ENCODE peak calls at places on chromosomes 12 and 14, in five cellular contexts. E is IMR-90, I is neuronal stem cell, D is mesenchymal stem cell, V is mesendoderm. K is an unnamed sample.

GRCh38 chr12:120733574-120733973 is 7.9 kb downstream of the ACADS start:
- DNase-seq in V (no peak), E (no peak), D (no peak), I (no peak), K (no peak)

GRCh38 chr12:119730381-119730780 is 62.4 kb downstream of the PRKAB1 start:
- DNase-seq in D (no peak), E (no peak), V (no peak), I (no peak), K (no peak)

GRCh38 chr14:48384786-48385185 is 709.4 kb upstream of the MDGA2 start:
- DNase-seq in I (no peak), V (no peak), E (no peak), D (no peak), K (no peak)

GRCh38 chr12:21546721-21547120 is 20.6 kb downstream of the SPX start:
- DNase-seq in I (no peak), V (peak), D (no peak), E (no peak), K (no peak)

GRCh38 chr12:30985814-30986452 is 59.4 kb downstream of the TSPAN11 start:
- DNase-seq in D (peak), I (peak), E (peak), V (peak), K (peak)

GRCh38 chr12:65962921-65963883 is 138.9 kb downstream of the HMGA2 start:
- DNase-seq in D (no peak), I (no peak), V (peak), E (no peak), K (peak)

GRCh38 chr14:36069535-36069900 is 107.0 kb downstream of the PTCSC3 start:
- DNase-seq in I (peak), V (peak), E (peak), D (peak), K (peak)

GRCh38 chr12:69161835-69162234 is 77.5 kb upstream of the CPSF6 start:
- DNase-seq in V (no peak), I (no peak), D (no peak), E (no peak), K (no peak)

GRCh38 chr12:53452159-53453077 is 516 bp downstream of the PCBP2 start:
- DNase-seq in V (peak), E (peak), I (peak), D (peak), K (peak)

GRCh38 chr14:77760381-77761204 is at the start of gene SNW1:
- DNase-seq in I (peak), E (peak), D (peak), V (peak), K (peak)

GRCh38 chr14:104999361-104999760 is 13.8 kb downstream of the CLBA1 start:
- DNase-seq in D (no peak), I (no peak), E (no peak), V (no peak), K (no peak)

GRCh38 chr12:2054091-2055018 is 1.6 kb downstream of the CACNA1C start:
- DNase-seq in D (peak), I (no peak), E (no peak), V (no peak), K (no peak)

GRCh38 chr12:4137015-4137414 is 136.5 kb upstream of the CCND2 start:
- DNase-seq in D (no peak), I (no peak), E (no peak), V (no peak), K (no peak)

GRCh38 chr14:50351016-50351415 is 38.9 kb downstream of the DMAC2L start:
- DNase-seq in E (peak), D (peak), V (no peak), I (no peak), K (no peak)

GRCh38 chr12:124474709-124475108 is 92.7 kb downstream of the NCOR2 start:
- DNase-seq in D (no peak), E (no peak), V (no peak), I (no peak), K (no peak)

GRCh38 chr12:65818454-65819382 is 5.6 kb upstream of the HMGA2 start:
- DNase-seq in D (no peak), V (peak), I (no peak), E (peak), K (no peak)

GRCh38 chr12:113399490-113399889 is 4.2 kb downstream of the SDS start:
- DNase-seq in D (no peak), V (no peak), E (no peak), I (no peak), K (no peak)

DNA sequence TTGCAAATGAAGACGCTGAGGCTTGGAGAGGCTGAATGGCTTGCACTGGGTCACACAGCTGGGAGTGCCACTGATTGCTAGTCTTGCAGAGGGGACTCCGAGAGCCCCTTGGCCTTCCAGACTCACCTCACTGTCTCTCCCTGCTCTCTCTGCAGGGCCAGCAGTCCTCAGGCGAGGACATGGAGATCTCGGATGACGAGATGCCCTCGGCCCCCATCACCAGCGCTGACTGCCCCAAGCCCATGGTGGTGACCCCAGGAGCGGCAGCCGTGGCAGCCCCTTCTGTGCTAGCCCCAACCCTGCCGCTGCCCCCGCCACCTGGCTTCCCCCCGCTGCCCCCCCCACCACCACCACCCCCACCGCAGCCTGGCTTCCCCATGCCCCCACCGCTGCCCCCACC is 10.1 kb downstream of the SETD1B start:
- DNase-seq in I (no peak), D (no peak), E (no peak), V (no peak), K (no peak)
- H3K4ac ChIP-seq in I (no peak), D (no peak), E (peak), V (no peak), K (no peak)

GRCh38 chr12:188910-189621 is 24.9 kb downstream of the SLC6A12 start:
- DNase-seq in V (peak), E (peak), I (peak), D (peak), K (peak)
- H2BK15ac ChIP-seq in V (no peak), E (no peak), I (peak), D (no peak), K (no peak)

DNA sequence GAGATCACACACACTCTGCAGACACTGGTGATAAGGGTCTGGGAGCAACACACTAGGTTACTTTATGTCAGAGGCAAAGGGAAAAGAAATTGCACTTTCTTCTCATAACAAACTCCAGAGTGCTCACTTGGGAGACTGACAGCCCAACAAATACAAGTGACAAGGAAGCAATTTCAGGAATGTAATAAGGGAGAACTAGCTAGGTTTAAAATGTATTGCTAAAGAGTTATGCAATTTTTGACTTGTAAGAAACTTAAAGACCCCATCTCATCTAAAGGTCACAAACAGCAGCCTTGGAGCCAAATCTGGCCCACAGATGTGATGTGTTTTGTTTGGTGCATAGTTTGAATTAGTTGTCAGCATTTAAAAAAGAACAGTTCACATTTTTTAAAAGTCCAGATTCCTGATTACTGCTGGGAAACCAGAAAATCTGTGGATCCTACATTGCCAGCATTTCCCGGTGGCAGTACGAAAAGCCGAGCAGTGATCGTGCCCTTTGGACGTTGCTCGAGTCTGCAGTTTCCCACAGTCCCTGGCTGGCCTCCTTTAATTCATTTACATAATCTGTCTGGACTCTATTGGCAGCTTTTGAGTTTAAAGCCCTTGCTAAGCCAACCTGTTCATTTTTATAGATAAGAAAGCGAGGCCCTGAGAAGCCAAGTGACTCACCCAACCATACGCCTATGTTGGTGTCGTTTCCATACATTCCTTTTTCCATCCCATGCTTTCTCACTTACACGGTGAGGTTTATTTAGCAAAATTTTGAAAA is 42.0 kb upstream of the ETV6 start:
- DNase-seq in V (peak), D (peak), E (peak), I (no peak), K (no peak)
- H3K4ac ChIP-seq in V (no peak), D (no peak), E (no peak), I (no peak), K (no peak)

GRCh38 chr12:64566882-64567517 is 43.3 kb upstream of the RASSF3 start:
- DNase-seq in D (no peak), I (no peak), V (peak), E (no peak), K (no peak)

GRCh38 chr12:64568313-64568712 is 42.0 kb upstream of the RASSF3 start:
- DNase-seq in V (peak), E (no peak), I (no peak), D (no peak), K (no peak)

GRCh38 chr12:64566122-64566521 is 44.2 kb upstream of the RASSF3 start:
- DNase-seq in I (no peak), V (no peak), E (peak), D (no peak), K (no peak)

GRCh38 chr12:64569923-64570595 is 40.2 kb upstream of the RASSF3 start:
- DNase-seq in D (no peak), E (no peak), V (no peak), I (no peak), K (no peak)

GRCh38 chr12:64567570-64567969 is 42.7 kb upstream of the RASSF3 start:
- DNase-seq in E (no peak), V (no peak), D (no peak), I (no peak), K (no peak)
- H2BK15ac ChIP-seq in E (peak), V (no peak), D (no peak), I (no peak), K (no peak)

GRCh38 chr12:50927766-50928224 is 24.5 kb upstream of the HIGD1C start:
- DNase-seq in D (no peak), V (no peak), E (no peak), I (no peak), K (no peak)
- H3K4ac ChIP-seq in D (peak), V (no peak), E (peak), I (no peak), K (no peak)

DNA sequence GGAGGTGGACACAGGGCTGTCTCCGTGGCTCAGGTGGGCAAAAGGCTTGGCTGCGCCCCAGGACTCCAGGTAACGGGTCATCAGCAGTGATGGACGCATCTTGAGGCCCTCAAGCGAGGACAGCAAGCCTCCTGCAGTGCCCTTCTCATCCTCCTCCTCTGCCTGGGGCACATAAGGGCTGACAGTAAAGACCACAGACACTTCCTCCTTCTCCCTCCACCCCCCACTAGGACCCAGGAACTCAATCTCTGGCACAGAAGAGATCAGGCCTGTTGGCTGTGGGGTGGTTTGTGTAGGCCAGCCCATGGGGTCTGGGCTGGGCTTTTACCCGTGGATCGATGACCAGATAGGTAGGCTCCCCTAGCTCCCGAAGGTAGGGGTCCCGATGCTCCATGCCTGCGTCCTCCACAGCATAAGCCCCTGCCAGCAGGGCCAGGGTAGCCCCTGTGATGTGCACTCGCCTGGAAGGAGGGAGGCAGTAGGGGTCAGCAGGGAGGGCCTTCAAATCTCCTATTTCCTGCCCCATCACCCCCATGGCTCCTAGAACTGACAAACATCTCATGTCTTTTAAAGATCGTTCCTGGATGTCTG is 5.7 kb downstream of the ADCY4 start:
- DNase-seq in I (no peak), E (no peak), V (no peak), D (no peak), K (no peak)
- H2BK15ac ChIP-seq in I (peak), E (no peak), V (no peak), D (no peak), K (no peak)

GRCh38 chr14:56154321-56154720 is 36.1 kb downstream of the PELI2 start:
- DNase-seq in D (no peak), E (no peak), V (no peak), I (no peak), K (no peak)
- H3K4ac ChIP-seq in D (no peak), E (no peak), V (no peak), I (no peak), K (no peak)